ENCODE peak calls at places on chromosomes 5 and 9, in six cellular contexts. One of them, this sample, is unnamed.

GRCh38 chr5:81359108-81359507 is 34.8 kb downstream of the ACOT12 start:
- DNase-seq in aorta: no peak
- DNase-seq in CD8-positive, alpha-beta T cell: no peak
- DNase-seq in MM.1S: no peak
- DNase-seq in WERI-Rb-1: no peak
- DNase-seq in CD8-positive, alpha-beta memory T cell: no peak
- DNase-seq in this sample: no peak

GRCh38 chr5:172710695-172711094 is 60.3 kb downstream of the DUSP1 start:
- DNase-seq in CD8-positive, alpha-beta T cell: no peak
- DNase-seq in WERI-Rb-1: no peak
- DNase-seq in aorta: no peak
- DNase-seq in MM.1S: no peak
- DNase-seq in CD8-positive, alpha-beta memory T cell: no peak
- DNase-seq in this sample: no peak

GRCh38 chr5:77319140-77319539 is 108.7 kb downstream of the PDE8B start:
- DNase-seq in CD8-positive, alpha-beta T cell: no peak
- DNase-seq in CD8-positive, alpha-beta memory T cell: no peak
- DNase-seq in aorta: no peak
- DNase-seq in MM.1S: peak; percentile 49
- DNase-seq in WERI-Rb-1: no peak
- DNase-seq in this sample: no peak

GRCh38 chr5:10652151-10652550 is 88.3 kb downstream of the ANKRD33B start:
- DNase-seq in aorta: no peak
- DNase-seq in WERI-Rb-1: no peak
- DNase-seq in MM.1S: no peak
- DNase-seq in CD8-positive, alpha-beta T cell: no peak
- DNase-seq in CD8-positive, alpha-beta memory T cell: no peak
- DNase-seq in this sample: no peak

GRCh38 chr9:70549926-70550325 is 135.5 kb upstream of the KLF9 start:
- DNase-seq in WERI-Rb-1: no peak
- DNase-seq in MM.1S: no peak
- DNase-seq in CD8-positive, alpha-beta T cell: no peak
- DNase-seq in CD8-positive, alpha-beta memory T cell: no peak
- DNase-seq in aorta: no peak
- DNase-seq in this sample: no peak

GRCh38 chr5:171123417-171123816 is 185.6 kb upstream of the TLX3 start:
- DNase-seq in CD8-positive, alpha-beta memory T cell: no peak
- DNase-seq in WERI-Rb-1: no peak
- DNase-seq in MM.1S: no peak
- DNase-seq in CD8-positive, alpha-beta T cell: no peak
- DNase-seq in aorta: no peak
- DNase-seq in this sample: no peak

GRCh38 chr5:81819556-81820314 is 68.8 kb upstream of the SSBP2 start:
- DNase-seq in CD8-positive, alpha-beta T cell: no peak
- DNase-seq in CD8-positive, alpha-beta memory T cell: no peak
- DNase-seq in aorta: no peak
- DNase-seq in MM.1S: no peak
- DNase-seq in WERI-Rb-1: no peak
- DNase-seq in this sample: no peak

GRCh38 chr5:39216621-39217020 is 2.7 kb downstream of the FYB1 start:
- DNase-seq in WERI-Rb-1: no peak
- DNase-seq in aorta: no peak
- DNase-seq in MM.1S: no peak
- DNase-seq in CD8-positive, alpha-beta T cell: no peak
- DNase-seq in CD8-positive, alpha-beta memory T cell: no peak
- DNase-seq in this sample: no peak

GRCh38 chr5:172678902-172679301 is 37.8 kb downstream of the NEURL1B start:
- DNase-seq in CD8-positive, alpha-beta memory T cell: no peak
- DNase-seq in CD8-positive, alpha-beta T cell: no peak
- DNase-seq in WERI-Rb-1: no peak
- DNase-seq in MM.1S: peak; percentile 85
- DNase-seq in aorta: peak; percentile 84
- DNase-seq in this sample: no peak

GRCh38 chr9:135015986-135016640 is 71.4 kb upstream of the OLFM1 start:
- DNase-seq in CD8-positive, alpha-beta T cell: no peak
- DNase-seq in aorta: no peak
- DNase-seq in MM.1S: no peak
- DNase-seq in CD8-positive, alpha-beta memory T cell: no peak
- DNase-seq in WERI-Rb-1: no peak
- DNase-seq in this sample: no peak

GRCh38 chr9:121048618-121049017 is 1.5 kb downstream of the C5 start:
- DNase-seq in CD8-positive, alpha-beta T cell: no peak
- DNase-seq in CD8-positive, alpha-beta memory T cell: no peak
- DNase-seq in aorta: no peak
- DNase-seq in MM.1S: no peak
- DNase-seq in WERI-Rb-1: no peak
- DNase-seq in this sample: no peak

GRCh38 chr5:9715891-9716335 is 85.8 kb upstream of the TAS2R1 start:
- DNase-seq in CD8-positive, alpha-beta T cell: no peak
- DNase-seq in aorta: no peak
- DNase-seq in CD8-positive, alpha-beta memory T cell: no peak
- DNase-seq in WERI-Rb-1: no peak
- DNase-seq in MM.1S: no peak
- DNase-seq in this sample: no peak

GRCh38 chr5:44389410-44389879 is at the start of gene FGF10:
- DNase-seq in CD8-positive, alpha-beta T cell: no peak
- DNase-seq in WERI-Rb-1: peak; percentile 8
- DNase-seq in CD8-positive, alpha-beta memory T cell: no peak
- DNase-seq in aorta: peak; percentile 47
- DNase-seq in MM.1S: peak; percentile 33
- DNase-seq in this sample: no peak

GRCh38 chr9:135963938-135964337 is 2.8 kb upstream of the UBAC1 start:
- DNase-seq in aorta: no peak
- DNase-seq in MM.1S: no peak
- DNase-seq in CD8-positive, alpha-beta T cell: no peak
- DNase-seq in WERI-Rb-1: no peak
- DNase-seq in CD8-positive, alpha-beta memory T cell: no peak
- DNase-seq in this sample: no peak

GRCh38 chr9:125663127-125663526 is 43.9 kb downstream of the MAPKAP1 start:
- DNase-seq in aorta: no peak
- DNase-seq in MM.1S: no peak
- DNase-seq in CD8-positive, alpha-beta T cell: no peak
- DNase-seq in CD8-positive, alpha-beta memory T cell: no peak
- DNase-seq in WERI-Rb-1: no peak
- DNase-seq in this sample: no peak

GRCh38 chr9:5842926-5843325 is 10.0 kb upstream of the ERMP1 start:
- DNase-seq in WERI-Rb-1: no peak
- DNase-seq in CD8-positive, alpha-beta T cell: no peak
- DNase-seq in MM.1S: no peak
- DNase-seq in aorta: no peak
- DNase-seq in CD8-positive, alpha-beta memory T cell: no peak
- DNase-seq in this sample: no peak

GRCh38 chr9:137606734-137607138 is 1.2 kb downstream of the ARRDC1 start:
- DNase-seq in MM.1S: no peak
- DNase-seq in CD8-positive, alpha-beta T cell: no peak
- DNase-seq in WERI-Rb-1: no peak
- DNase-seq in aorta: peak; percentile 73
- DNase-seq in CD8-positive, alpha-beta memory T cell: no peak
- DNase-seq in this sample: no peak

GRCh38 chr5:38925154-38925925 is 79.5 kb downstream of the OSMR start:
- DNase-seq in CD8-positive, alpha-beta memory T cell: no peak
- DNase-seq in CD8-positive, alpha-beta T cell: no peak
- DNase-seq in WERI-Rb-1: no peak
- DNase-seq in MM.1S: no peak
- DNase-seq in aorta: no peak
- DNase-seq in this sample: no peak

GRCh38 chr5:146770546-146770945 is 108.0 kb downstream of the PPP2R2B start:
- DNase-seq in CD8-positive, alpha-beta T cell: no peak
- DNase-seq in CD8-positive, alpha-beta memory T cell: no peak
- DNase-seq in WERI-Rb-1: no peak
- DNase-seq in aorta: no peak
- DNase-seq in MM.1S: no peak
- DNase-seq in this sample: no peak

GRCh38 chr5:14228219-14228618 is 85.1 kb downstream of the TRIO start:
- DNase-seq in CD8-positive, alpha-beta memory T cell: no peak
- DNase-seq in CD8-positive, alpha-beta T cell: no peak
- DNase-seq in MM.1S: no peak
- DNase-seq in aorta: no peak
- DNase-seq in WERI-Rb-1: no peak
- DNase-seq in this sample: no peak

GRCh38 chr5:180815241-180816031 is 12.8 kb upstream of the MGAT1 start:
- DNase-seq in aorta: no peak
- DNase-seq in MM.1S: no peak
- DNase-seq in CD8-positive, alpha-beta memory T cell: no peak
- DNase-seq in CD8-positive, alpha-beta T cell: no peak
- DNase-seq in WERI-Rb-1: no peak
- DNase-seq in this sample: no peak

GRCh38 chr5:135031146-135031812 is 2.7 kb downstream of the PITX1 start:
- DNase-seq in WERI-Rb-1: no peak
- DNase-seq in CD8-positive, alpha-beta memory T cell: no peak
- DNase-seq in CD8-positive, alpha-beta T cell: no peak
- DNase-seq in MM.1S: peak; percentile 14
- DNase-seq in aorta: peak; percentile 41
- DNase-seq in this sample: no peak
- H3K27me3 ChIP-seq in WERI-Rb-1: no peaks in the 10 kb centered on the region
- H3K27me3 ChIP-seq in CD8-positive, alpha-beta memory T cell: peaks cover 22% of the 10 kb centered on the region
- H3K27me3 ChIP-seq in CD8-positive, alpha-beta T cell: peaks cover 40% of the 10 kb centered on the region
- H3K27me3 ChIP-seq in MM.1S: no peaks in the 10 kb centered on the region
- H3K27me3 ChIP-seq in aorta: no peaks in the 10 kb centered on the region
- H3K27me3 ChIP-seq in this sample: peaks cover 2% of the 10 kb centered on the region

DNA sequence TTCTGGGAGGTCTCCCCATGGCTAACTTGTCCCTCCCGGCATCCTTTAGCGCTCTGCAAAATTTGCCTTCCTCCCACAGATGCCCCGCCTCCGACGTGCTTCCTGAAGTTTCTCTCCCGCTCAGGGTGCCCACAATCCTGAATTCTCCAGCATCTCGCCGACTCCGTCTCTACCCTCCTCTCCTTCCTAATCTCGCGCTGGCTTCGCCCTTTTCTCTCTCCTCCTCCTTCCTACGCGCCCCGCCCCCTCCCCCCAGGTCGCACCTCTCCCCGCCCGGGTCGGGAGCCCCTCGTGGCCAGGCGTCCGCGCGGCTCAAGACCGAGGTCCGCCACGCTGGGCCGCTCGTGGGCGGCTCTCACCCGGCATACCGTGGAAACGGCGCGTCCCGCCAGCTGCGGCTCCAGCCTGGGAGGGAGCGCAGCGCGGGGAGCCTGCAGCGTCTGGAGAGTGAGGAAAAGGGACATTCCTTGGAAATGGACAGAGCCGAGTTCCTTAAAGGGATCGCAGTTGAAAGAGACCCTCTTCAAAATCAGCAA is 4.8 kb upstream of the IRX2 start:
- DNase-seq in CD8-positive, alpha-beta memory T cell: no peak
- DNase-seq in WERI-Rb-1: peak; percentile 70
- DNase-seq in CD8-positive, alpha-beta T cell: no peak
- DNase-seq in aorta: no peak
- DNase-seq in MM.1S: no peak
- DNase-seq in this sample: no peak
- H3K4me3 ChIP-seq in CD8-positive, alpha-beta memory T cell: no peak overlapping the region
- H3K4me3 ChIP-seq in WERI-Rb-1: peak overlapping the region; percentile 49
- H3K4me3 ChIP-seq in CD8-positive, alpha-beta T cell: no peak overlapping the region
- H3K4me3 ChIP-seq in aorta: peak overlapping the region; percentile 34
- H3K4me3 ChIP-seq in MM.1S: no peak overlapping the region
- H3K4me3 ChIP-seq in this sample: no peak overlapping the region

GRCh38 chr5:169563369-169563768 is 20.2 kb upstream of the SPDL1 start:
- DNase-seq in CD8-positive, alpha-beta memory T cell: no peak
- DNase-seq in MM.1S: no peak
- DNase-seq in CD8-positive, alpha-beta T cell: no peak
- DNase-seq in WERI-Rb-1: no peak
- DNase-seq in aorta: no peak
- DNase-seq in this sample: no peak
- H3K27me3 ChIP-seq in CD8-positive, alpha-beta memory T cell: peaks cover 14% of the 10 kb centered on the region
- H3K27me3 ChIP-seq in MM.1S: no peaks in the 10 kb centered on the region
- H3K27me3 ChIP-seq in CD8-positive, alpha-beta T cell: no peaks in the 10 kb centered on the region
- H3K27me3 ChIP-seq in WERI-Rb-1: peaks cover 53% of the 10 kb centered on the region
- H3K27me3 ChIP-seq in aorta: no peaks in the 10 kb centered on the region
- H3K27me3 ChIP-seq in this sample: no peaks in the 10 kb centered on the region

GRCh38 chr9:68708513-68708912 is 3.5 kb downstream of the PIP5K1B start:
- DNase-seq in WERI-Rb-1: no peak
- DNase-seq in CD8-positive, alpha-beta T cell: no peak
- DNase-seq in CD8-positive, alpha-beta memory T cell: no peak
- DNase-seq in MM.1S: no peak
- DNase-seq in aorta: no peak
- DNase-seq in this sample: no peak
- H3K4me3 ChIP-seq in WERI-Rb-1: no peak overlapping the region
- H3K4me3 ChIP-seq in CD8-positive, alpha-beta T cell: no peak overlapping the region
- H3K4me3 ChIP-seq in CD8-positive, alpha-beta memory T cell: no peak overlapping the region
- H3K4me3 ChIP-seq in MM.1S: peak overlapping the region; percentile 4
- H3K4me3 ChIP-seq in aorta: no peak overlapping the region
- H3K4me3 ChIP-seq in this sample: peak overlapping the region; percentile 96

This sample was measured in GM06990.